ENCODE peak calls at places on chromosomes 4 and X, in four cellular contexts. L is GM12878, H is HCT116, E is K562. T is an unnamed sample.

GRCh38 chr4:105296672-105297071 is 150.0 kb downstream of the TET2 start:
- DNase-seq in L (no peak), H (no peak), E (no peak), T (no peak)

GRCh38 chr4:37891221-37892159 is 606 bp downstream of the TBC1D1 start:
- DNase-seq in L (peak; percentile 79), H (no peak), E (no peak), T (no peak)

GRCh38 chrX:118355225-118355920 is 9.5 kb downstream of the WDR44 start:
- DNase-seq in L (no peak), H (no peak), E (peak; percentile 34), T (no peak)

GRCh38 chr4:170025523-170026252 is 507 bp downstream of the MFAP3L start:
- DNase-seq in L (no peak), H (no peak), E (no peak), T (peak; percentile 65)

GRCh38 chr4:108109997-108110416 is 58.7 kb downstream of the LEF1 start:
- DNase-seq in L (peak; percentile 16), H (no peak), E (no peak), T (no peak)

GRCh38 chr4:111330786-111331185 is 707.9 kb upstream of the PITX2 start:
- DNase-seq in L (no peak), H (no peak), E (no peak), T (no peak)

GRCh38 chr4:175469519-175469918 is 342.5 kb downstream of the GPM6A start:
- DNase-seq in L (no peak), H (no peak), E (no peak), T (no peak)

GRCh38 chr4:8853249-8853648 is 18.4 kb downstream of the HMX1 start:
- DNase-seq in L (no peak), H (peak; percentile 38), E (no peak), T (no peak)

GRCh38 chrX:47321386-47321785 is 49.0 kb upstream of the ZNF157 start:
- DNase-seq in L (no peak), H (no peak), E (peak; percentile 61), T (peak; percentile 84)

GRCh38 chr4:48022192-48022799 is 5.7 kb downstream of the NIPAL1 start:
- DNase-seq in L (no peak), H (no peak), E (no peak), T (no peak)

GRCh38 chrX:72081605-72082320 is 50.0 kb downstream of the RTL5 start:
- DNase-seq in L (no peak), H (no peak), E (no peak), T (no peak)

GRCh38 chrX:103360092-103360491 is 3.8 kb downstream of the TCEAL9 start:
- DNase-seq in L (no peak), H (no peak), E (peak; percentile 67), T (no peak)

GRCh38 chr4:150145950-150146340 is 67.7 kb downstream of the DCLK2 start:
- DNase-seq in L (no peak), H (no peak), E (no peak), T (no peak)

GRCh38 chrX:72262077-72262476 is 15.0 kb downstream of the RPS4X start:
- DNase-seq in L (no peak), H (no peak), E (no peak), T (no peak)

GRCh38 chr4:100582146-100582545 is 64.3 kb upstream of the EMCN start:
- DNase-seq in L (no peak), H (no peak), E (no peak), T (no peak)

DNA sequence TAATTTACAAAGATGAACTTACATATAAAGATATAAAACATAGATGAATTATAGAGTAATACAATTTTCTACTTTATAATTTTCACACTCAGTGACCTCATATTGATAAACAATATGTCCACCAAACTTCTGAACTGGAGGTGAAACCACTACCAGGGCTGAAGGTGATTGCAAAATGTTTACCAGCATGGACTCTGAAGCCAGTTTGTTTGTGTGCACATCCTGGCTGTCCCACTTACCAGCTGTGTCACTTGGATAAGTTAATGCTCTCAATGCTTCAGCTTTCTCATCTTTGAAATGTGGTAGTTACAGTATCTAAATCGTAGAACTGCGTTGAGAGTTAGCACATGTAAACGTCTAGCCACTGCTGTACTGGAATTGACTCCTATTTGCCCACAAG is 392.6 kb downstream of the HNRNPD start:
- DNase-seq in L (no peak), H (no peak), E (no peak), T (no peak)
- TF ChIP-seq EGR1 in L (no peak), H (no peak), E (no peak), T (no peak)

GRCh38 chr4:5142726-5143125 is 91.4 kb downstream of the STK32B start:
- DNase-seq in L (no peak), H (peak; percentile 16), E (peak; percentile 51), T (no peak)
- TF ChIP-seq EGR1 in L (no peak), H (no peak), E (no peak), T (no peak)

GRCh38 chr4:125749354-125749753 is 434.6 kb downstream of the FAT4 start:
- DNase-seq in L (no peak), H (no peak), E (no peak), T (no peak)

GRCh38 chr4:125744891-125745364 is 430.2 kb downstream of the FAT4 start:
- DNase-seq in L (no peak), H (no peak), E (no peak), T (no peak)

GRCh38 chr4:125750827-125751466 is 436.2 kb downstream of the FAT4 start:
- DNase-seq in L (no peak), H (no peak), E (peak; percentile 3), T (peak; percentile 23)

GRCh38 chr4:125750399-125750798 is 435.6 kb downstream of the FAT4 start:
- DNase-seq in L (no peak), H (no peak), E (no peak), T (no peak)
- TF ChIP-seq EGR1 in L (no peak), H (no peak), E (no peak), T (no peak)

GRCh38 chrX:10769165-10769564 is 148.8 kb upstream of the MID1 start:
- DNase-seq in L (no peak), H (peak; percentile 2), E (peak; percentile 20), T (no peak)
- TF ChIP-seq EGR1 in L (no peak), H (no peak), E (no peak), T (no peak)

GRCh38 chr4:42252315-42252714 is 99.9 kb upstream of the BEND4 start:
- DNase-seq in L (no peak), H (no peak), E (no peak), T (no peak)

GRCh38 chr4:42248986-42249385 is 96.5 kb upstream of the BEND4 start:
- DNase-seq in L (no peak), H (no peak), E (no peak), T (no peak)
- TF ChIP-seq EGR1 in L (no peak), H (no peak), E (no peak), T (no peak)

GRCh38 chrX:154096140-154097002 is 1.1 kb downstream of the MECP2 start:
- DNase-seq in L (no peak), H (no peak), E (peak; percentile 42), T (no peak)

GRCh38 chrX:154094833-154095232 is 2.7 kb downstream of the MECP2 start:
- DNase-seq in L (no peak), H (no peak), E (no peak), T (no peak)

GRCh38 chrX:154092371-154092770 is 5.1 kb downstream of the MECP2 start:
- DNase-seq in L (no peak), H (no peak), E (peak; percentile 55), T (no peak)

GRCh38 chrX:154091678-154092077 is 5.8 kb downstream of the MECP2 start:
- DNase-seq in L (no peak), H (no peak), E (peak; percentile 80), T (no peak)

DNA sequence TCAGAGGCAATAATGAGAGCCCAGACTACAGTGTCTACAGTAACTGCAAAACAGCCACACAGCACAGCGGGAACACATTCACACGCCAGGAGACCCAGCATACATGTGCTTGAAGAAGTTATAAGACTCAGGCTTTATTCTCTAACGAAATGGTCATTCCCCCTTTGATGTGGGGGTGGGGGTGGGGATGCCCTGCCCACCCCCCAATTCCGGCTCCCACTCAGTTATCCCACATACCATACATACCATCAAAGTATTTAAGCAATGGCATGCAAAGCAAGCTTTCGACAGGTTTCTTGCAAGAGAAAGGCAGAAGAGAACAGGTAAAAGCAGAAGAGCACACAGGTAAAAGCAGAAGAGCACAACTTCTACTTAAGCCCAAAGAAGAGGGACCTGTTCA is 3.6 kb downstream of the MECP2 start:
- DNase-seq in L (no peak), H (no peak), E (no peak), T (no peak)
- TF ChIP-seq EGR1 in L (no peak), H (no peak), E (no peak), T (no peak)

T was measured in H1.